ENCODE peak calls at places on chromosomes 5 and 9, in six cellular contexts. One of them, this sample, is unnamed.

GRCh38 chr5:32753765-32754164 is 42.6 kb downstream of the NPR3 start:
- DNase-seq in heart left ventricle: no peak
- DNase-seq in pancreas: no peak
- DNase-seq in A549: no peak
- DNase-seq in right cardiac atrium: no peak
- DNase-seq in HTR-8/SVneo: no peak
- DNase-seq in this sample: no peak

GRCh38 chr9:113654605-113655193 is 191.2 kb downstream of the RGS3 start:
- DNase-seq in heart left ventricle: peak
- DNase-seq in right cardiac atrium: peak
- DNase-seq in A549: no peak
- DNase-seq in HTR-8/SVneo: no peak
- DNase-seq in pancreas: no peak
- DNase-seq in this sample: no peak

GRCh38 chr9:132069046-132069898 is 10.4 kb downstream of the MED27 start:
- DNase-seq in A549: no peak
- DNase-seq in pancreas: no peak
- DNase-seq in heart left ventricle: no peak
- DNase-seq in HTR-8/SVneo: peak
- DNase-seq in right cardiac atrium: no peak
- DNase-seq in this sample: no peak

GRCh38 chr9:37678789-37679273 is 28.1 kb downstream of the FRMPD1 start:
- DNase-seq in HTR-8/SVneo: no peak
- DNase-seq in right cardiac atrium: no peak
- DNase-seq in A549: no peak
- DNase-seq in pancreas: no peak
- DNase-seq in heart left ventricle: no peak
- DNase-seq in this sample: no peak

GRCh38 chr5:36237756-36238155 is 4.0 kb downstream of the NADK2 start:
- DNase-seq in HTR-8/SVneo: no peak
- DNase-seq in right cardiac atrium: no peak
- DNase-seq in A549: no peak
- DNase-seq in heart left ventricle: no peak
- DNase-seq in pancreas: no peak
- DNase-seq in this sample: no peak

GRCh38 chr5:172757394-172758010 is 13.5 kb downstream of the DUSP1 start:
- DNase-seq in heart left ventricle: no peak
- DNase-seq in pancreas: no peak
- DNase-seq in A549: no peak
- DNase-seq in right cardiac atrium: no peak
- DNase-seq in HTR-8/SVneo: no peak
- DNase-seq in this sample: no peak

GRCh38 chr9:93301911-93302525 is 118.1 kb downstream of the WNK2 start:
- DNase-seq in right cardiac atrium: peak
- DNase-seq in heart left ventricle: no peak
- DNase-seq in A549: no peak
- DNase-seq in HTR-8/SVneo: no peak
- DNase-seq in pancreas: peak
- DNase-seq in this sample: no peak

GRCh38 chr5:30099634-30100033 is 1093.9 kb upstream of the CDH6 start:
- DNase-seq in A549: peak
- DNase-seq in heart left ventricle: no peak
- DNase-seq in pancreas: no peak
- DNase-seq in right cardiac atrium: no peak
- DNase-seq in HTR-8/SVneo: peak
- DNase-seq in this sample: no peak

GRCh38 chr9:92294297-92294676 is 790 bp upstream of the IARS1 start:
- DNase-seq in heart left ventricle: no peak
- DNase-seq in A549: no peak
- DNase-seq in right cardiac atrium: peak
- DNase-seq in pancreas: no peak
- DNase-seq in HTR-8/SVneo: no peak
- DNase-seq in this sample: peak

GRCh38 chr5:80191991-80192398 is 63.9 kb downstream of the SERINC5 start:
- DNase-seq in A549: no peak
- DNase-seq in heart left ventricle: peak
- DNase-seq in HTR-8/SVneo: no peak
- DNase-seq in right cardiac atrium: peak
- DNase-seq in pancreas: no peak
- DNase-seq in this sample: no peak

GRCh38 chr5:95989283-95990048 is 27.8 kb upstream of the ELL2 start:
- DNase-seq in pancreas: no peak
- DNase-seq in HTR-8/SVneo: no peak
- DNase-seq in heart left ventricle: no peak
- DNase-seq in right cardiac atrium: no peak
- DNase-seq in A549: no peak
- DNase-seq in this sample: no peak

GRCh38 chr9:84379740-84380139 is 39.2 kb upstream of the SLC28A3 start:
- DNase-seq in right cardiac atrium: no peak
- DNase-seq in heart left ventricle: no peak
- DNase-seq in HTR-8/SVneo: no peak
- DNase-seq in A549: no peak
- DNase-seq in pancreas: no peak
- DNase-seq in this sample: no peak

GRCh38 chr9:98879094-98879957 is 64.4 kb upstream of the COL15A1 start:
- DNase-seq in A549: no peak
- DNase-seq in heart left ventricle: no peak
- DNase-seq in pancreas: no peak
- DNase-seq in right cardiac atrium: no peak
- DNase-seq in HTR-8/SVneo: no peak
- DNase-seq in this sample: no peak

GRCh38 chr9:6272229-6272597 is 56.0 kb upstream of the TPD52L3 start:
- DNase-seq in HTR-8/SVneo: no peak
- DNase-seq in heart left ventricle: peak
- DNase-seq in right cardiac atrium: no peak
- DNase-seq in A549: no peak
- DNase-seq in pancreas: no peak
- DNase-seq in this sample: no peak

GRCh38 chr9:136591191-136591752 is 45.4 kb upstream of the NOTCH1 start:
- DNase-seq in right cardiac atrium: peak
- DNase-seq in pancreas: no peak
- DNase-seq in A549: no peak
- DNase-seq in heart left ventricle: no peak
- DNase-seq in HTR-8/SVneo: no peak
- DNase-seq in this sample: no peak

GRCh38 chr9:4678679-4679267 is 596 bp upstream of the CDC37L1 start:
- DNase-seq in heart left ventricle: no peak
- DNase-seq in A549: no peak
- DNase-seq in right cardiac atrium: no peak
- DNase-seq in HTR-8/SVneo: no peak
- DNase-seq in pancreas: no peak
- DNase-seq in this sample: peak

GRCh38 chr9:100428871-100429654 is 2.1 kb downstream of the MSANTD3 start:
- DNase-seq in right cardiac atrium: no peak
- DNase-seq in pancreas: no peak
- DNase-seq in HTR-8/SVneo: peak
- DNase-seq in heart left ventricle: peak
- DNase-seq in A549: peak
- DNase-seq in this sample: peak

GRCh38 chr9:80028501-80028900 is 456.7 kb downstream of the TLE4 start:
- DNase-seq in A549: no peak
- DNase-seq in right cardiac atrium: no peak
- DNase-seq in heart left ventricle: no peak
- DNase-seq in HTR-8/SVneo: no peak
- DNase-seq in pancreas: no peak
- DNase-seq in this sample: no peak

This sample was measured in HT-29.